ENCODE peak calls at places on chromosomes 11 and 22, in ten cellular contexts. A is Panc1; D is activated CD8-positive, alpha-beta T cell treated with anti-CD3 and anti-CD28 coated beads, Interleukin-2, amount 10 ng/mL, durations not matched to agents 7 days and 5 days; J is activated CD4-positive, alpha-beta T cell treated with anti-CD3 and anti-CD28 coated beads, Interleukin-2, amount 10 ng/mL, durations not matched to agents 24 days and 14 days; V is cerebellar cortex; U is NAMALWA; X is LHCN-M2; K is globus pallidus; N is activated CD4-positive, alpha-beta memory T cell treated with anti-CD3 and anti-CD28 coated beads for 36 hours; P is stimulated activated CD4-positive, alpha-beta T cell treated with anti-CD3 and anti-CD28 coated beads, Interleukin-15, amount 100 ng/mL, for 1 hour. Y is an unnamed sample.

GRCh38 chr11:16791494-16791961 is 53.1 kb downstream of the C11orf58 start:
- DNase-seq in A (no peak), D (no peak), J (no peak), V (no peak), U (no peak), X (peak; percentile 96), K (no peak), N (peak; percentile 23), P (no peak), Y (no peak)

GRCh38 chr22:46897246-46897623 is 134.8 kb downstream of the TBC1D22A start:
- DNase-seq in A (no peak), D (no peak), J (no peak), V (no peak), U (peak; percentile 45), X (peak; percentile 7), K (no peak), N (no peak), P (no peak), Y (no peak)

GRCh38 chr11:102812188-102812587 is 14.2 kb upstream of the MMP1 start:
- DNase-seq in A (no peak), D (no peak), J (no peak), V (no peak), U (no peak), X (no peak), K (no peak), N (no peak), P (no peak), Y (no peak)

GRCh38 chr11:61899146-61899841 is 7.9 kb upstream of the FADS3 start:
- DNase-seq in A (peak; percentile 41), D (peak; percentile 94), J (peak; percentile 98), V (peak; percentile 66), U (peak; percentile 95), X (peak; percentile 59), K (peak; percentile 62), N (peak; percentile 94), P (peak; percentile 87), Y (peak; percentile 86)

GRCh38 chr11:3169235-3169951 is 4.3 kb upstream of the OSBPL5 start:
- DNase-seq in A (no peak), D (no peak), J (no peak), V (no peak), U (no peak), X (peak; percentile 85), K (peak; percentile 17), N (peak; percentile 63), P (no peak), Y (peak; percentile 80)

GRCh38 chr22:29190915-29191314 is 14.8 kb upstream of the EMID1 start:
- DNase-seq in A (no peak), D (no peak), J (no peak), V (no peak), U (no peak), X (no peak), K (no peak), N (no peak), P (no peak), Y (peak; percentile 13)

GRCh38 chr11:92141159-92141558 is 83.5 kb upstream of the FAT3 start:
- DNase-seq in A (no peak), D (no peak), J (no peak), V (no peak), U (no peak), X (no peak), K (no peak), N (no peak), P (no peak), Y (no peak)

GRCh38 chr11:134999490-135000066 is 587.5 kb upstream of the B3GAT1 start:
- DNase-seq in A (no peak), D (no peak), J (no peak), V (no peak), U (no peak), X (no peak), K (no peak), N (no peak), P (no peak), Y (no peak)

GRCh38 chr22:44180706-44181032 is at the start of gene PARVG:
- DNase-seq in A (no peak), D (peak; percentile 72), J (peak; percentile 86), V (no peak), U (peak; percentile 41), X (no peak), K (no peak), N (peak; percentile 44), P (no peak), Y (no peak)

GRCh38 chr11:23554002-23554401 is 693.7 kb upstream of the CCDC179 start:
- DNase-seq in A (no peak), D (no peak), J (no peak), V (no peak), U (no peak), X (no peak), K (no peak), N (no peak), P (no peak), Y (no peak)

GRCh38 chr11:120034881-120035620 is 102.9 kb downstream of the TRIM29 start:
- DNase-seq in A (no peak), D (no peak), J (no peak), V (no peak), U (no peak), X (no peak), K (no peak), N (no peak), P (no peak), Y (no peak)

GRCh38 chr22:35739642-35740041 is 22.0 kb downstream of the APOL5 start:
- DNase-seq in A (no peak), D (no peak), J (no peak), V (peak; percentile 49), U (no peak), X (no peak), K (no peak), N (peak; percentile 12), P (no peak), Y (no peak)

GRCh38 chr22:24325105-24325757 is 54.6 kb downstream of the SPECC1L start:
- DNase-seq in A (no peak), D (peak; percentile 57), J (peak; percentile 83), V (peak; percentile 65), U (peak; percentile 84), X (peak; percentile 88), K (peak; percentile 55), N (no peak), P (no peak), Y (no peak)

GRCh38 chr22:50600967-50601668 is 525 bp downstream of the MAPK8IP2 start:
- DNase-seq in A (no peak), D (no peak), J (no peak), V (no peak), U (no peak), X (no peak), K (no peak), N (no peak), P (no peak), Y (no peak)

GRCh38 chr11:130042093-130042591 is 27.6 kb upstream of the APLP2 start:
- DNase-seq in A (peak; percentile 89), D (no peak), J (no peak), V (no peak), U (no peak), X (peak; percentile 79), K (no peak), N (no peak), P (no peak), Y (no peak)

GRCh38 chr11:11171854-11172253 is 181.2 kb downstream of the CSNK2A3 start:
- DNase-seq in A (no peak), D (peak; percentile 59), J (peak; percentile 70), V (no peak), U (peak; percentile 86), X (peak; percentile 92), K (no peak), N (peak; percentile 51), P (no peak), Y (no peak)

GRCh38 chr11:132312161-132312560 is 941.7 kb downstream of the NTM start:
- DNase-seq in A (no peak), D (no peak), J (no peak), V (no peak), U (no peak), X (peak; percentile 68), K (no peak), N (no peak), P (no peak), Y (no peak)

GRCh38 chr11:36890280-36890679 is 292.2 kb upstream of the RAG2 start:
- DNase-seq in A (no peak), D (no peak), J (no peak), V (no peak), U (no peak), X (no peak), K (no peak), N (no peak), P (no peak), Y (no peak)

GRCh38 chr22:32401486-32401885 is 10.6 kb downstream of the RTCB start:
- DNase-seq in A (no peak), D (no peak), J (no peak), V (no peak), U (no peak), X (no peak), K (no peak), N (no peak), P (no peak), Y (no peak)

GRCh38 chr22:44819966-44820631 is 67.7 kb downstream of the ARHGAP8 start:
- DNase-seq in A (no peak), D (no peak), J (no peak), V (no peak), U (no peak), X (no peak), K (no peak), N (no peak), P (no peak), Y (no peak)

Y was measured in left lung.